ENCODE peak calls at places on chromosomes 1 and 21, in eight cellular contexts. F is pancreas, I is right atrium auricular region, E is left ventricle myocardium inferior, H is tibial nerve, N is hepatocyte, C is H9, M is neural progenitor cell. V is an unnamed sample. For H3K4me1, the result is how much of the 10 kb centered on the place peaks cover.

GRCh38 chr21:44552681-44553080 is 1.4 kb upstream of the KRTAP10-2 start:
- DNase-seq in F (no peak), I (peak), E (no peak), H (no peak), N (no peak), C (no peak), M (no peak), V (no peak)

GRCh38 chr1:42935971-42936308 is 22.7 kb downstream of the SLC2A1 start:
- DNase-seq in F (no peak), I (no peak), E (no peak), H (no peak), N (no peak), C (no peak), M (no peak), V (no peak)

GRCh38 chr1:151756291-151756690 is 7.0 kb downstream of the MRPL9 start:
- DNase-seq in F (no peak), I (no peak), E (no peak), H (no peak), N (no peak), C (no peak), M (no peak), V (no peak)

GRCh38 chr1:147246910-147247655 is 4.6 kb downstream of the CHD1L start:
- DNase-seq in F (no peak), I (no peak), E (no peak), H (no peak), N (no peak), C (no peak), M (peak), V (no peak)

GRCh38 chr1:12618661-12619395 is 818 bp upstream of the DHRS3 start:
- DNase-seq in F (peak), I (peak), E (peak), H (peak), N (peak), C (peak), M (peak), V (peak)

GRCh38 chr21:32364801-32365200 is 28.0 kb downstream of the URB1 start:
- DNase-seq in F (no peak), I (no peak), E (no peak), H (no peak), N (no peak), C (no peak), M (peak), V (no peak)

GRCh38 chr1:92832537-92833160 is 809 bp downstream of the RPL5 start:
- DNase-seq in F (no peak), I (no peak), E (no peak), H (no peak), N (no peak), C (no peak), M (no peak), V (no peak)

GRCh38 chr1:33606272-33606671 is 133.8 kb downstream of the ZSCAN20 start:
- DNase-seq in F (no peak), I (peak), E (peak), H (peak), N (no peak), C (no peak), M (no peak), V (no peak)

GRCh38 chr21:29075706-29076447 is 2.4 kb upstream of the CCT8 start:
- DNase-seq in F (no peak), I (no peak), E (no peak), H (no peak), N (no peak), C (no peak), M (no peak), V (no peak)

GRCh38 chr1:220579317-220579716 is 51.4 kb downstream of the MARK1 start:
- DNase-seq in F (no peak), I (no peak), E (no peak), H (no peak), N (no peak), C (no peak), M (no peak), V (no peak)

GRCh38 chr1:156082111-156083091 is at the start of gene MEX3A:
- DNase-seq in F (peak), I (peak), E (peak), H (peak), N (peak), C (peak), M (peak), V (peak)

GRCh38 chr1:41482001-41482765 is 2.3 kb downstream of the EDN2 start:
- DNase-seq in F (peak), I (no peak), E (no peak), H (no peak), N (no peak), C (no peak), M (no peak), V (peak)

GRCh38 chr1:172585348-172585747 is 52.4 kb downstream of the SUCO start:
- DNase-seq in F (no peak), I (no peak), E (no peak), H (no peak), N (no peak), C (no peak), M (no peak), V (no peak)
- H3K4me1 ChIP-seq in F (under half), I (under half), E (under half), H (under half), N (under half), C (under half), M (under half), V (under half)

GRCh38 chr1:30866594-30866993 is 42.0 kb downstream of the SDC3 start:
- DNase-seq in F (no peak), I (no peak), E (no peak), H (no peak), N (no peak), C (no peak), M (no peak), V (no peak)
- TF ChIP-seq CTCF in F (no peak), I (no peak), E (no peak), H (no peak), N (no peak), C (no peak), M (no peak), V (no peak)

DNA sequence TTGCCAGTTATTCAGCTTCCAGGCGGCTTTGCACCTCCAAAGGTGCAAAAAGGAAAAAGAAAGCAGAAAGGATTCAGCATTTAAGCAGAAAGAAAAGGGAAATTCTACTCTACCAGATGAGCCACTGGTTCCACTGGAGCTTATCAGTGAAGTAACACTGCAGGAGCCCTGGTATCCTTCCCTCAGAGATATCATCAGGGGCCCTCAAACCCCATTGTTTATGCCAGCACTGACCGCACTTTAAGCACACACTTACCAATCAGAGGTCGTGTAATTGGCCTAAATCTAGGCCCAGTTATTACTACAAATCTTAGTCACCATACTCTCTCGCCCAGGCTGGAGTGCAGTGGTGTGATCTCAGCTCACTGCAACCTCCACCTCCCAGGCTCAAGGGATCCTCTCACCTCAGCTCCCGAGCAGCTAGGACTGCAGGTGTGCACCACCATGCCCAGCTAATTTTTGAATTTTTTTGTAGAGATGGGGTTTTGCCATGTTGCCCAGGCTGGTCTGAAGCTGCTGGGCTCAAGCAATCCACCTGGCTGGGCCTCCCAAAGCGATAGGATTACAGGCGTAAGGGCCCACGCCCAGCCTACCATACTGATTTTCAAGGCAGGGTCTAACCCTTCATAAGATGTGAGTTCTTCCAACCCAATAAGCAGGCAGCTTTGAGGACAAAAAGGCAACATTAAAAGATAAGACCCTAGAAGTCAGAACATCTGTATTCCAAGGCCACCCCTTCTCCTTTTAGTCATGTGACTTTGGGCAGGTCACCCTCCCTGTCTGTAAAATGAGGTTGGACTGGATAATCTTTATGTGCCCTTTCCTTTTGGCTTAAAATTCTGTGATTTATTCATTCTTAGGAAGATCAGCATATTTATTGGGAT is 125.3 kb downstream of the SYT2 start:
- DNase-seq in F (no peak), I (no peak), E (no peak), H (no peak), N (no peak), C (no peak), M (no peak), V (no peak)
- H3K4me1 ChIP-seq in F (under half), I (half or more), E (half or more), H (half or more), N (under half), C (under half), M (under half), V (under half)

DNA sequence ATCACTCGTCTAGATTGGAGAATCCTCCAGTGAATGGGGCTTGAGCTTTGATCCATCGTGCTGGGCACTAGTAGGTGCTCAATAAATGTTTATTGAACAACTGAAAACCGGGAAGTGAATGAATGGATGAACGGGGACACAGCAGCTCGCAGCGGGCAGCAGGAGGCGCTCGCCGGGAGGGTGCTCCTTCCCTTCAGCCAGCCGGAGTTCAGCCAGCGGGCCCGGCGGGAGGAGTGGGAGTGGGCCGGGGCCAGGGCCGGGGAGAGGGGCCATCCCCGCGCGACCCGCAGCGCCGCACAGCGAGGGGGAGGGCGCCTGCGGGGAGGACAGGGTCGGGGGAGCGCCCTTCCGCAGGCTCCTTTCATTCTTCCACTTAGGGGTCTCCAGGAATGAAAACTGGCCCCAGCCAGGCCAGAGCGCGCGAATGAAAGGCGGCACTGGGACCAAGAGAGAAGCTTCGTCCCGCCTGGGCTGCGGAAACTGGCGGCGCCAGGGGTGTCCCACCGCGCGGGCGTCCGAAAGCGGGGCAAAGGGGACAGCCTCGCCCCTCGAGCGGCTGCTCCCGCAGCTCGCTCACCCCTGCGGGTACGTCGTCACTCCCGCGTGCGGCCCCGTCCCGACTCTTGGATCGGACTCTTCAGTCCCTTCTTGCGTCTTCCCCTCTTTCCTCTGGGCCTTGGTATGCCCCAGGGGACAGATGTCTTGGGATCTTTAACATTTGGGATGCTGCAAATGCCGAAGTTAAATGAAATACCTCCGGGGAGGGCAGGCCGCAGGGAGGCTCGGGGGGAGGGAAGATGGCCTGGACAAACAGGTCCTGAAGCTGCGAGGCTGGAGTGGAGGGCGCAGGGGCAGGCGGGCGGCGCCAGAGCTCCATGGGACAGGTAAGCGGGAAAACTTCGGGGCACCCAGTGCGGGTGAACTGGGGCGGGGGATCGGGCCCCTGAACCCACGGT is 3.6 kb upstream of the INAVA start:
- DNase-seq in F (peak), I (no peak), E (no peak), H (no peak), N (peak), C (peak), M (peak), V (peak)
- TF ChIP-seq CTCF in F (peak), I (no peak), E (peak), H (no peak), N (peak), C (peak), M (peak), V (peak)

DNA sequence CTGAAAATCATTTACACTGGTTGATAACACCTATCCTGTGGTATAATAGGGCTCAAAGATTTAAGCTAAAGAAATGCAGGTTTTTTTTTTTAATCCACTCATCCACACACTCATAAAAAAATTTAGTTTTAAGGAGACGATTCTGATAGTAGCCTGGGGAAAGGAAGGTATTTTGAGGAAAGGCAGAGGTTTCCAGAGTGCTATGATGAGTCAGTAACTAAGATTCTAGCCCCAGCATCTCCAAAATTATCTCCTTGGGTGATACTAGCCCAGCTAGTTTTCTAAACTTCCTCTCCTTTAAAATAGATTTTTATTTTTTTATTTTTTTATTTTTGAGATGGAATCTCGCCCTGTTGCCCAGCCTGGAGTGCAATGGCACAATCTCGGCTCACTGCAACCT is 20.7 kb downstream of the ASAP3 start:
- DNase-seq in F (no peak), I (no peak), E (no peak), H (no peak), N (no peak), C (no peak), M (no peak), V (no peak)
- H3K4me1 ChIP-seq in F (under half), I (under half), E (under half), H (under half), N (under half), C (under half), M (under half), V (under half)

V was measured in mucosa of descending colon.